ENCODE peak calls at places on chromosomes 6 and 20, in ten cellular contexts. One of them, this sample, is unnamed.

GRCh38 chr6:9205645-9206044 is 770.3 kb upstream of the SLC35B3 start:
- DNase-seq in NCI-H774: no peak
- DNase-seq in stimulated activated CD4-positive, alpha-beta T cell treated with anti-CD3 and anti-CD28 coated beads, Interleukin-1b, Interleukin-23, amount 100 ng/mL, for 1 hour: no peak
- DNase-seq in posterior cingulate gyrus: no peak
- DNase-seq in NCI-H1092 treated with DMSO at 0.1 percent for 48 hours: no peak
- DNase-seq in left cardiac atrium: no peak
- DNase-seq in nucleus accumbens: no peak
- DNase-seq in Caco-2: no peak
- DNase-seq in stimulated activated naive CD8-positive, alpha-beta T cell treated with anti-CD3 and anti-CD28 coated beads, Interleukin-15, Interleukin-2, amounts not matched to agents 100 U/mL and 50 U/mL, for 24 hours: no peak
- DNase-seq in ELF-1: no peak
- DNase-seq in this sample: no peak

GRCh38 chr20:48906221-48906877 is 15.2 kb upstream of the ARFGEF2 start:
- DNase-seq in NCI-H774: no peak
- DNase-seq in stimulated activated CD4-positive, alpha-beta T cell treated with anti-CD3 and anti-CD28 coated beads, Interleukin-1b, Interleukin-23, amount 100 ng/mL, for 1 hour: no peak
- DNase-seq in posterior cingulate gyrus: peak
- DNase-seq in NCI-H1092 treated with DMSO at 0.1 percent for 48 hours: no peak
- DNase-seq in left cardiac atrium: no peak
- DNase-seq in nucleus accumbens: no peak
- DNase-seq in Caco-2: no peak
- DNase-seq in stimulated activated naive CD8-positive, alpha-beta T cell treated with anti-CD3 and anti-CD28 coated beads, Interleukin-15, Interleukin-2, amounts not matched to agents 100 U/mL and 50 U/mL, for 24 hours: no peak
- DNase-seq in ELF-1: no peak
- DNase-seq in this sample: no peak

GRCh38 chr20:22511943-22512910 is 72.1 kb downstream of the FOXA2 start:
- DNase-seq in NCI-H774: peak
- DNase-seq in stimulated activated CD4-positive, alpha-beta T cell treated with anti-CD3 and anti-CD28 coated beads, Interleukin-1b, Interleukin-23, amount 100 ng/mL, for 1 hour: no peak
- DNase-seq in posterior cingulate gyrus: no peak
- DNase-seq in NCI-H1092 treated with DMSO at 0.1 percent for 48 hours: peak
- DNase-seq in left cardiac atrium: no peak
- DNase-seq in nucleus accumbens: no peak
- DNase-seq in Caco-2: peak
- DNase-seq in stimulated activated naive CD8-positive, alpha-beta T cell treated with anti-CD3 and anti-CD28 coated beads, Interleukin-15, Interleukin-2, amounts not matched to agents 100 U/mL and 50 U/mL, for 24 hours: no peak
- DNase-seq in ELF-1: peak
- DNase-seq in this sample: no peak

GRCh38 chr6:24330137-24330732 is 27.6 kb downstream of the DCDC2 start:
- DNase-seq in NCI-H774: peak
- DNase-seq in stimulated activated CD4-positive, alpha-beta T cell treated with anti-CD3 and anti-CD28 coated beads, Interleukin-1b, Interleukin-23, amount 100 ng/mL, for 1 hour: no peak
- DNase-seq in posterior cingulate gyrus: no peak
- DNase-seq in NCI-H1092 treated with DMSO at 0.1 percent for 48 hours: no peak
- DNase-seq in left cardiac atrium: no peak
- DNase-seq in nucleus accumbens: no peak
- DNase-seq in Caco-2: peak
- DNase-seq in stimulated activated naive CD8-positive, alpha-beta T cell treated with anti-CD3 and anti-CD28 coated beads, Interleukin-15, Interleukin-2, amounts not matched to agents 100 U/mL and 50 U/mL, for 24 hours: no peak
- DNase-seq in ELF-1: no peak
- DNase-seq in this sample: no peak

GRCh38 chr6:33907227-33907626 is 103.4 kb upstream of the MLN start:
- DNase-seq in NCI-H774: no peak
- DNase-seq in stimulated activated CD4-positive, alpha-beta T cell treated with anti-CD3 and anti-CD28 coated beads, Interleukin-1b, Interleukin-23, amount 100 ng/mL, for 1 hour: no peak
- DNase-seq in posterior cingulate gyrus: no peak
- DNase-seq in NCI-H1092 treated with DMSO at 0.1 percent for 48 hours: no peak
- DNase-seq in left cardiac atrium: no peak
- DNase-seq in nucleus accumbens: no peak
- DNase-seq in Caco-2: no peak
- DNase-seq in stimulated activated naive CD8-positive, alpha-beta T cell treated with anti-CD3 and anti-CD28 coated beads, Interleukin-15, Interleukin-2, amounts not matched to agents 100 U/mL and 50 U/mL, for 24 hours: no peak
- DNase-seq in ELF-1: no peak
- DNase-seq in this sample: no peak

GRCh38 chr6:131694832-131695426 is 6.3 kb downstream of the OR2A4 start:
- DNase-seq in NCI-H774: peak
- DNase-seq in stimulated activated CD4-positive, alpha-beta T cell treated with anti-CD3 and anti-CD28 coated beads, Interleukin-1b, Interleukin-23, amount 100 ng/mL, for 1 hour: no peak
- DNase-seq in posterior cingulate gyrus: no peak
- DNase-seq in NCI-H1092 treated with DMSO at 0.1 percent for 48 hours: peak
- DNase-seq in left cardiac atrium: peak
- DNase-seq in nucleus accumbens: peak
- DNase-seq in Caco-2: peak
- DNase-seq in stimulated activated naive CD8-positive, alpha-beta T cell treated with anti-CD3 and anti-CD28 coated beads, Interleukin-15, Interleukin-2, amounts not matched to agents 100 U/mL and 50 U/mL, for 24 hours: peak
- DNase-seq in ELF-1: peak
- DNase-seq in this sample: peak

GRCh38 chr20:36084897-36085617 is 69.5 kb upstream of the EPB41L1 start:
- DNase-seq in NCI-H774: no peak
- DNase-seq in stimulated activated CD4-positive, alpha-beta T cell treated with anti-CD3 and anti-CD28 coated beads, Interleukin-1b, Interleukin-23, amount 100 ng/mL, for 1 hour: no peak
- DNase-seq in posterior cingulate gyrus: no peak
- DNase-seq in NCI-H1092 treated with DMSO at 0.1 percent for 48 hours: no peak
- DNase-seq in left cardiac atrium: no peak
- DNase-seq in nucleus accumbens: no peak
- DNase-seq in Caco-2: peak
- DNase-seq in stimulated activated naive CD8-positive, alpha-beta T cell treated with anti-CD3 and anti-CD28 coated beads, Interleukin-15, Interleukin-2, amounts not matched to agents 100 U/mL and 50 U/mL, for 24 hours: no peak
- DNase-seq in ELF-1: no peak
- DNase-seq in this sample: no peak

GRCh38 chr6:130178692-130179091 is 44.1 kb downstream of the SAMD3 start:
- DNase-seq in NCI-H774: no peak
- DNase-seq in stimulated activated CD4-positive, alpha-beta T cell treated with anti-CD3 and anti-CD28 coated beads, Interleukin-1b, Interleukin-23, amount 100 ng/mL, for 1 hour: no peak
- DNase-seq in posterior cingulate gyrus: no peak
- DNase-seq in NCI-H1092 treated with DMSO at 0.1 percent for 48 hours: no peak
- DNase-seq in left cardiac atrium: no peak
- DNase-seq in nucleus accumbens: no peak
- DNase-seq in Caco-2: peak
- DNase-seq in stimulated activated naive CD8-positive, alpha-beta T cell treated with anti-CD3 and anti-CD28 coated beads, Interleukin-15, Interleukin-2, amounts not matched to agents 100 U/mL and 50 U/mL, for 24 hours: no peak
- DNase-seq in ELF-1: peak
- DNase-seq in this sample: no peak

GRCh38 chr6:141874930-141875602 is 257.7 kb upstream of the GJE1 start:
- DNase-seq in NCI-H774: no peak
- DNase-seq in stimulated activated CD4-positive, alpha-beta T cell treated with anti-CD3 and anti-CD28 coated beads, Interleukin-1b, Interleukin-23, amount 100 ng/mL, for 1 hour: no peak
- DNase-seq in posterior cingulate gyrus: no peak
- DNase-seq in NCI-H1092 treated with DMSO at 0.1 percent for 48 hours: no peak
- DNase-seq in left cardiac atrium: no peak
- DNase-seq in nucleus accumbens: no peak
- DNase-seq in Caco-2: no peak
- DNase-seq in stimulated activated naive CD8-positive, alpha-beta T cell treated with anti-CD3 and anti-CD28 coated beads, Interleukin-15, Interleukin-2, amounts not matched to agents 100 U/mL and 50 U/mL, for 24 hours: no peak
- DNase-seq in ELF-1: no peak
- DNase-seq in this sample: no peak

GRCh38 chr6:127879685-127880084 is 21.2 kb downstream of the THEMIS start:
- DNase-seq in NCI-H774: no peak
- DNase-seq in stimulated activated CD4-positive, alpha-beta T cell treated with anti-CD3 and anti-CD28 coated beads, Interleukin-1b, Interleukin-23, amount 100 ng/mL, for 1 hour: no peak
- DNase-seq in posterior cingulate gyrus: peak
- DNase-seq in NCI-H1092 treated with DMSO at 0.1 percent for 48 hours: no peak
- DNase-seq in left cardiac atrium: peak
- DNase-seq in nucleus accumbens: no peak
- DNase-seq in Caco-2: peak
- DNase-seq in stimulated activated naive CD8-positive, alpha-beta T cell treated with anti-CD3 and anti-CD28 coated beads, Interleukin-15, Interleukin-2, amounts not matched to agents 100 U/mL and 50 U/mL, for 24 hours: peak
- DNase-seq in ELF-1: peak
- DNase-seq in this sample: no peak

GRCh38 chr20:4869290-4870193 is 131.8 kb downstream of the SLC23A2 start:
- DNase-seq in NCI-H774: peak
- DNase-seq in stimulated activated CD4-positive, alpha-beta T cell treated with anti-CD3 and anti-CD28 coated beads, Interleukin-1b, Interleukin-23, amount 100 ng/mL, for 1 hour: no peak
- DNase-seq in posterior cingulate gyrus: no peak
- DNase-seq in NCI-H1092 treated with DMSO at 0.1 percent for 48 hours: no peak
- DNase-seq in left cardiac atrium: no peak
- DNase-seq in nucleus accumbens: no peak
- DNase-seq in Caco-2: peak
- DNase-seq in stimulated activated naive CD8-positive, alpha-beta T cell treated with anti-CD3 and anti-CD28 coated beads, Interleukin-15, Interleukin-2, amounts not matched to agents 100 U/mL and 50 U/mL, for 24 hours: no peak
- DNase-seq in ELF-1: no peak
- DNase-seq in this sample: peak

GRCh38 chr6:89118931-89119330 is 1.1 kb upstream of the SRSF12 start:
- DNase-seq in NCI-H774: no peak
- DNase-seq in stimulated activated CD4-positive, alpha-beta T cell treated with anti-CD3 and anti-CD28 coated beads, Interleukin-1b, Interleukin-23, amount 100 ng/mL, for 1 hour: no peak
- DNase-seq in posterior cingulate gyrus: no peak
- DNase-seq in NCI-H1092 treated with DMSO at 0.1 percent for 48 hours: no peak
- DNase-seq in left cardiac atrium: no peak
- DNase-seq in nucleus accumbens: no peak
- DNase-seq in Caco-2: no peak
- DNase-seq in stimulated activated naive CD8-positive, alpha-beta T cell treated with anti-CD3 and anti-CD28 coated beads, Interleukin-15, Interleukin-2, amounts not matched to agents 100 U/mL and 50 U/mL, for 24 hours: no peak
- DNase-seq in ELF-1: peak
- DNase-seq in this sample: no peak

GRCh38 chr6:94559829-94560537 is 1017.4 kb upstream of the MANEA start:
- DNase-seq in NCI-H774: no peak
- DNase-seq in stimulated activated CD4-positive, alpha-beta T cell treated with anti-CD3 and anti-CD28 coated beads, Interleukin-1b, Interleukin-23, amount 100 ng/mL, for 1 hour: no peak
- DNase-seq in posterior cingulate gyrus: no peak
- DNase-seq in NCI-H1092 treated with DMSO at 0.1 percent for 48 hours: no peak
- DNase-seq in left cardiac atrium: no peak
- DNase-seq in nucleus accumbens: no peak
- DNase-seq in Caco-2: no peak
- DNase-seq in stimulated activated naive CD8-positive, alpha-beta T cell treated with anti-CD3 and anti-CD28 coated beads, Interleukin-15, Interleukin-2, amounts not matched to agents 100 U/mL and 50 U/mL, for 24 hours: no peak
- DNase-seq in ELF-1: peak
- DNase-seq in this sample: no peak

GRCh38 chr20:16209826-16210365 is 363.4 kb downstream of the KIF16B start:
- DNase-seq in NCI-H774: no peak
- DNase-seq in stimulated activated CD4-positive, alpha-beta T cell treated with anti-CD3 and anti-CD28 coated beads, Interleukin-1b, Interleukin-23, amount 100 ng/mL, for 1 hour: no peak
- DNase-seq in posterior cingulate gyrus: no peak
- DNase-seq in NCI-H1092 treated with DMSO at 0.1 percent for 48 hours: no peak
- DNase-seq in left cardiac atrium: no peak
- DNase-seq in nucleus accumbens: no peak
- DNase-seq in Caco-2: no peak
- DNase-seq in stimulated activated naive CD8-positive, alpha-beta T cell treated with anti-CD3 and anti-CD28 coated beads, Interleukin-15, Interleukin-2, amounts not matched to agents 100 U/mL and 50 U/mL, for 24 hours: no peak
- DNase-seq in ELF-1: no peak
- DNase-seq in this sample: no peak

GRCh38 chr6:139378882-139379341 is 4.5 kb upstream of the CITED2 start:
- DNase-seq in NCI-H774: no peak
- DNase-seq in stimulated activated CD4-positive, alpha-beta T cell treated with anti-CD3 and anti-CD28 coated beads, Interleukin-1b, Interleukin-23, amount 100 ng/mL, for 1 hour: no peak
- DNase-seq in posterior cingulate gyrus: no peak
- DNase-seq in NCI-H1092 treated with DMSO at 0.1 percent for 48 hours: no peak
- DNase-seq in left cardiac atrium: no peak
- DNase-seq in nucleus accumbens: no peak
- DNase-seq in Caco-2: peak
- DNase-seq in stimulated activated naive CD8-positive, alpha-beta T cell treated with anti-CD3 and anti-CD28 coated beads, Interleukin-15, Interleukin-2, amounts not matched to agents 100 U/mL and 50 U/mL, for 24 hours: no peak
- DNase-seq in ELF-1: no peak
- DNase-seq in this sample: peak

GRCh38 chr20:40568200-40568599 is 120.8 kb downstream of the MAFB start:
- DNase-seq in NCI-H774: no peak
- DNase-seq in stimulated activated CD4-positive, alpha-beta T cell treated with anti-CD3 and anti-CD28 coated beads, Interleukin-1b, Interleukin-23, amount 100 ng/mL, for 1 hour: no peak
- DNase-seq in posterior cingulate gyrus: no peak
- DNase-seq in NCI-H1092 treated with DMSO at 0.1 percent for 48 hours: no peak
- DNase-seq in left cardiac atrium: no peak
- DNase-seq in nucleus accumbens: no peak
- DNase-seq in Caco-2: no peak
- DNase-seq in stimulated activated naive CD8-positive, alpha-beta T cell treated with anti-CD3 and anti-CD28 coated beads, Interleukin-15, Interleukin-2, amounts not matched to agents 100 U/mL and 50 U/mL, for 24 hours: no peak
- DNase-seq in ELF-1: no peak
- DNase-seq in this sample: no peak

GRCh38 chr6:119978274-119978889 is 628.8 kb upstream of the MAN1A1 start:
- DNase-seq in NCI-H774: no peak
- DNase-seq in stimulated activated CD4-positive, alpha-beta T cell treated with anti-CD3 and anti-CD28 coated beads, Interleukin-1b, Interleukin-23, amount 100 ng/mL, for 1 hour: no peak
- DNase-seq in posterior cingulate gyrus: no peak
- DNase-seq in NCI-H1092 treated with DMSO at 0.1 percent for 48 hours: no peak
- DNase-seq in left cardiac atrium: no peak
- DNase-seq in nucleus accumbens: no peak
- DNase-seq in Caco-2: peak
- DNase-seq in stimulated activated naive CD8-positive, alpha-beta T cell treated with anti-CD3 and anti-CD28 coated beads, Interleukin-15, Interleukin-2, amounts not matched to agents 100 U/mL and 50 U/mL, for 24 hours: no peak
- DNase-seq in ELF-1: no peak
- DNase-seq in this sample: peak

This sample was measured in erythroblast.